ENCODE peak calls at places on chromosomes 12 and 14, in four cellular contexts. I is HCT116, L is A549, R is SK-N-SH. J is an unnamed sample.

GRCh38 chr14:75094896-75095295 is 25.5 kb downstream of the ZC2HC1C start:
- DNase-seq in I (no peak), R (no peak), L (no peak), J (no peak)

GRCh38 chr14:85856430-85856829 is 326.5 kb downstream of the FLRT2 start:
- DNase-seq in L (no peak), I (no peak), R (no peak), J (no peak)

GRCh38 chr14:88352299-88353097 is 29.4 kb upstream of the KCNK10 start:
- DNase-seq in R (no peak), L (no peak), I (no peak), J (no peak)

GRCh38 chr12:132191715-132192553 is 47.7 kb downstream of the NOC4L start:
- DNase-seq in L (no peak), R (peak; percentile 80), I (no peak), J (no peak)

GRCh38 chr14:61733972-61734371 is 28.2 kb upstream of the SNAPC1 start:
- DNase-seq in L (no peak), R (no peak), I (no peak), J (no peak)

GRCh38 chr12:6047249-6048227 is 76.9 kb downstream of the VWF start:
- DNase-seq in R (no peak), L (no peak), I (no peak), J (no peak)

GRCh38 chr12:4148418-4149056 is 125.0 kb upstream of the CCND2 start:
- DNase-seq in R (no peak), I (no peak), L (no peak), J (no peak)

GRCh38 chr12:6250343-6250742 is 50.1 kb downstream of the CD9 start:
- DNase-seq in I (no peak), R (peak; percentile 63), L (no peak), J (no peak)

GRCh38 chr14:87483651-87484260 is 509.2 kb downstream of the GALC start:
- DNase-seq in R (no peak), I (no peak), L (no peak), J (no peak)

GRCh38 chr12:24881227-24881626 is 67.7 kb downstream of the BCAT1 start:
- DNase-seq in R (no peak), L (no peak), I (no peak), J (no peak)

GRCh38 chr12:107843351-107844311 is 69.1 kb downstream of the ASCL4 start:
- DNase-seq in I (no peak), R (peak; percentile 85), L (no peak), J (no peak)

GRCh38 chr12:109302358-109302757 is 6.7 kb downstream of the FOXN4 start:
- DNase-seq in R (no peak), L (peak; percentile 46), I (no peak), J (no peak)

GRCh38 chr12:104420868-104421267 is 35.9 kb upstream of the CHST11 start:
- DNase-seq in L (no peak), R (no peak), I (no peak), J (no peak)

GRCh38 chr14:71532349-71532748 is 399.9 kb upstream of the RGS6 start:
- DNase-seq in I (no peak), L (no peak), R (no peak), J (no peak)

GRCh38 chr12:69330475-69331473 is 17.4 kb upstream of the LYZ start:
- DNase-seq in I (no peak), L (no peak), R (peak; percentile 26), J (peak; percentile 48)

GRCh38 chr14:104107101-104107581 is 21.6 kb downstream of the ASPG start:
- DNase-seq in R (no peak), L (no peak), I (no peak), J (no peak)

GRCh38 chr12:132049876-132050275 is 94.2 kb downstream of the DDX51 start:
- DNase-seq in I (no peak), L (no peak), R (no peak), J (no peak)

DNA sequence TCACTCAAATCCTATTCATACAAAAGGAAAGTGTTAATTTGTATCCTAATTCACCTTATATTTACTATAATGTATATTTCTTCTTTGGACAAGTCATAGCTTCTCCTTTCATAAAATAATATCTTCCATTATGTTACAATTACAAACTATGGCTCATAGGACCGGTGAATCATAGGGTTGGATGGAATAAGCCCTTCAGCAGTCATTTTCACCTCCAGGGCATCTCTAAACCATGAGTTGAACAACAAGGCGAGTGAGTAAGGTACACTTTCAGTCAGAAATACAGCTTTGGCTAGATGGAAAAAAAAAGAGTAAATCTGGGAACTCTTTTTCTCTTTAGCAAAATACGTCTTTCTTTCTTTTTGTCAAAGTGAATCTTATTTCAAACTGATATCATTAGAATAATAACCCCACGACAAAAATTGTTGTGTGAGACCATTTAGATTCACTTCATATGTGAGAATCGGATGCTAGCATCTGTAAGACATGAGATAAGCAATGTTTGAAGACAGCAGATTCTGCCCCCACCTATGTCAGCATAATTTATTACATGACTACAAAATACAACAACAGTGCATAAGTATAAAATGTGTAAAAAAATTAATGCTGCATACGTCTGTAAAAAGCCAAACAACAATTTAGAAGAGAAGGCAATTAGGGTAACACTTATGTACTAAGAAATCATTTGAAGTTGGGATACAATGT is 184.4 kb upstream of the SLC38A2 start:
- DNase-seq in L (peak; percentile 27), I (peak; percentile 83), R (no peak), J (no peak)
- H3K4me1 ChIP-seq in L (peaks cover 63% of the 10 kb centered on the region), I (peaks cover 75% of the 10 kb centered on the region), R (peaks cover 5% of the 10 kb centered on the region), J (peaks cover 22% of the 10 kb centered on the region)

GRCh38 chr14:22597265-22597664 is 835 bp upstream of the ABHD4 start:
- DNase-seq in R (no peak), L (no peak), I (no peak), J (no peak)
- H3K27ac ChIP-seq in R (no peak overlapping the region), L (peak overlapping the region; percentile 86), I (no peak overlapping the region), J (no peak overlapping the region)

DNA sequence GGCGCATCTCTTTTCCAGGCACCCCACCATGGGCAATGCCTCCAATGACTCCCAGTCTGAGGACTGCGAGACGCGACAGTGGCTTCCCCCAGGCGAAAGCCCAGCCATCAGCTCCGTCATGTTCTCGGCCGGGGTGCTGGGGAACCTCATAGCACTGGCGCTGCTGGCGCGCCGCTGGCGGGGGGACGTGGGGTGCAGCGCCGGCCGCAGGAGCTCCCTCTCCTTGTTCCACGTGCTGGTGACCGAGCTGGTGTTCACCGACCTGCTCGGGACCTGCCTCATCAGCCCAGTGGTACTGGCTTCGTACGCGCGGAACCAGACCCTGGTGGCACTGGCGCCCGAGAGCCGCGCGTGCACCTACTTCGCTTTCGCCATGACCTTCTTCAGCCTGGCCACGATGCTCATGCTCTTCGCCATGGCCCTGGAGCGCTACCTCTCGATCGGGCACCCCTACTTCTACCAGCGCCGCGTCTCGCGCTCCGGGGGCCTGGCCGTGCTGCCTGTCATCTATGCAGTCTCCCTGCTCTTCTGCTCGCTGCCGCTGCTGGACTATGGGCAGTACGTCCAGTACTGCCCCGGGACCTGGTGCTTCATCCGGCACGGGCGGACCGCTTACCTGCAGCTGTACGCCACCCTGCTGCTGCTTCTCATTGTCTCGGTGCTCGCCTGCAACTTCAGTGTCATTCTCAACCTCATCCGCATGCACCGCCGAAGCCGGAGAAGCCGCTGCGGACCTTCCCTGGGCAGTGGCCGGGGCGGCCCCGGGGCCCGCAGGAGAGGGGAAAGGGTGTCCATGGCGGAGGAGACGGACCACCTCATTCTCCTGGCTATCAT is 626 bp downstream of the PTGER2 start:
- DNase-seq in I (no peak), R (peak; percentile 73), L (peak; percentile 27), J (peak; percentile 47)
- H3K4me1 ChIP-seq in I (peaks cover 8% of the 10 kb centered on the region), R (peaks cover 21% of the 10 kb centered on the region), L (no peaks in the 10 kb centered on the region), J (peaks cover 30% of the 10 kb centered on the region)

DNA sequence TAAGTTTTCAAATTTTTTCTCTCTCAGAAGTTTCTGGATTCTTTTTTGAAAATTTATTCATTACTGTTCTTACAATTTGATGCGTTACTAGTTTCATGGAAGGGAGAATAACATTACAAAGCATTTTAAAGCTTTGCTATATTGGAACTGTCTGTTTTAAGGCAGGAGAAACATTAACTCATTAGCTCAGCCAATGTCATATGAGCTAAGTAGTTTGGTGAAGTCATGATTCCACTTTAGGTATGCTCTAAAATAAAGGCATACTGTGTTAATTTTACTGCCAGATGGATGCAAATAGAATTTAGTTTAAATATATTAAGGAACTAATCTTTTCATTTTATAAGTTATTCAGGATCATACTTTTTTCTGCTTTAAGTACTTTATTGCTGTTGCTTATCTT is 46.0 kb downstream of the ARID2 start:
- DNase-seq in I (no peak), L (no peak), R (no peak), J (no peak)
- H3K27ac ChIP-seq in I (no peak overlapping the region), L (no peak overlapping the region), R (no peak overlapping the region), J (no peak overlapping the region)

DNA sequence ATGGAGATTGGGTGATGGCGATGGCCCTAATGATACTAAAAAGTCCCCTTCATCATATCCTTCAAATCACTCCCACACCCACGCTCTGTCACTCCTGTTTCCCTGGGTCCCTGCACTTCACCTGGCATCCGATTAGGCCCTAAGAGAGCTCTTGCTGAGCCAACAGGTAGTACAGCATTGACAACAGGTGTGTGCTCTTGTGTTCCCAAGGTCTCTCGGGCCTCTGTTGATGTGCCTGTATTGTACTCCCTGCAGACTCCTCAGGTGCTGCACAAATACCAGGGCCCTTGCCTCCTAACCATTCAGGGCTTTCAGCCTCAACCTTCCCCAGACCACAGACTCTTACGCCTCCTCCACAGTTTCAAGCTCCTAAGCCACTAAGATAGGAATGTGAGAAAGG is 25.8 kb upstream of the VDR start:
- DNase-seq in I (no peak), R (no peak), L (no peak), J (no peak)
- H3K4me1 ChIP-seq in I (no peaks in the 10 kb centered on the region), R (peaks cover 12% of the 10 kb centered on the region), L (no peaks in the 10 kb centered on the region), J (peaks cover 8% of the 10 kb centered on the region)

GRCh38 chr14:50501642-50502041 is 30.7 kb downstream of the MAP4K5 start:
- DNase-seq in I (no peak), R (no peak), L (peak; percentile 8), J (no peak)
- H3K27ac ChIP-seq in I (no peak overlapping the region), R (no peak overlapping the region), L (no peak overlapping the region), J (no peak overlapping the region)

GRCh38 chr14:65079788-65080187 is 22.5 kb downstream of the MAX start:
- DNase-seq in I (no peak), L (no peak), R (no peak), J (no peak)
- H3K4me1 ChIP-seq in I (no peaks in the 10 kb centered on the region), L (no peaks in the 10 kb centered on the region), R (no peaks in the 10 kb centered on the region), J (peaks cover 27% of the 10 kb centered on the region)

GRCh38 chr12:79689477-79690155 is 1.1 kb downstream of the PAWR start:
- DNase-seq in I (no peak), R (peak; percentile 52), L (peak; percentile 38), J (peak; percentile 72)
- H3K27ac ChIP-seq in I (peak overlapping the region; percentile 96), R (no peak overlapping the region), L (peak overlapping the region; percentile 93), J (peak overlapping the region; percentile 96)

DNA sequence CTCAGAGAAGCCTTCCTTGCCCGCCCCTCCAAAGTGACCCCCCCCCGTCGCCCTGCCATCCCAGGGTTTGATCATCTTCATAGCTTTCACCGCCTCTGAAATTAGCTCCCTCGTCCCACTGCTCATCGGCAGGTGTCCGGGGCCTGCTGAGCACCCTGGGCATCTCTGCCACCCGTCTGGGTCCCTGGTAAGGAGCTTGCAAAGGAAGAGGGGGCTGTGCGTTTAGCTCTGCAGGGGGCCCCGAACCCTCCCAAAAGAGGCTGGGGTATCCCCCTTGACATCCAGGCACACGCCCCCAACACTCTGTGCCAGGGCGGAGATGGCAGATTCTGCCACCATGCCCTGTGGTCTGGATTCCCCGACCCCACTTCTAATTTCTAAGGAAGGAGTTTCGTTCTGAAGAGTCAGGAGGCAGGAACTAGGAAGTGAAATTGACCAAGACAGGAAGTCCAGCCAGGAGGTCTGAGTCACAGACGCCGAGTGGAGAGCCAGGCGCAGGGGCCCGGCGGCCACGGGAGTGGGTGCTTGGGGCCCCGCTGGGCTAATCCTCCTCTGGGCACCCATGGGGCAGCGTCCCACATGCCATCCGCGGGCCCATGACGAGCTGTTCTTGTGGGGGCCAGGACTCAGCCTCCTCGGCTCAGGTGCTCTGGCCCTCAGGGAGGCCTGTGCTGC is 95.7 kb downstream of the RFLNA start:
- DNase-seq in L (peak; percentile 77), I (peak; percentile 27), R (no peak), J (no peak)
- H3K4me1 ChIP-seq in L (peaks cover 69% of the 10 kb centered on the region), I (peaks cover 52% of the 10 kb centered on the region), R (peaks cover 76% of the 10 kb centered on the region), J (peaks cover 86% of the 10 kb centered on the region)

J was measured in testis.